ENCODE peak calls at places on chromosomes 1 and 21, in eight cellular contexts. One of them, this sample, is unnamed.

GRCh38 chr1:966603-967295 is 467 bp downstream of the PLEKHN1 start:
- DNase-seq in breast epithelium: peak; percentile 81
- DNase-seq in transverse colon: peak; percentile 85
- DNase-seq in endothelial cell of umbilical vein: peak; percentile 57
- DNase-seq in H1: no peak
- DNase-seq in esophagus muscularis mucosa: no peak
- DNase-seq in prostate gland: peak; percentile 71
- DNase-seq in upper lobe of left lung: peak; percentile 95
- DNase-seq in this sample: peak; percentile 83

GRCh38 chr1:240824238-240824637 is 212.3 kb upstream of the GREM2 start:
- DNase-seq in esophagus muscularis mucosa: no peak
- DNase-seq in endothelial cell of umbilical vein: no peak
- DNase-seq in upper lobe of left lung: no peak
- DNase-seq in prostate gland: no peak
- DNase-seq in breast epithelium: no peak
- DNase-seq in transverse colon: no peak
- DNase-seq in H1: no peak
- DNase-seq in this sample: no peak

GRCh38 chr1:168960595-168960994 is 145.9 kb upstream of the ATP1B1 start:
- DNase-seq in H1: no peak
- DNase-seq in prostate gland: no peak
- DNase-seq in transverse colon: peak; percentile 35
- DNase-seq in breast epithelium: no peak
- DNase-seq in upper lobe of left lung: no peak
- DNase-seq in endothelial cell of umbilical vein: no peak
- DNase-seq in esophagus muscularis mucosa: no peak
- DNase-seq in this sample: no peak

GRCh38 chr21:27590271-27590670 is 623.4 kb upstream of the ADAMTS5 start:
- DNase-seq in breast epithelium: no peak
- DNase-seq in endothelial cell of umbilical vein: peak; percentile 74
- DNase-seq in upper lobe of left lung: no peak
- DNase-seq in prostate gland: no peak
- DNase-seq in esophagus muscularis mucosa: no peak
- DNase-seq in transverse colon: no peak
- DNase-seq in H1: no peak
- DNase-seq in this sample: no peak

GRCh38 chr21:31133243-31133830 is 95.1 kb upstream of the KRTAP19-8 start:
- DNase-seq in prostate gland: no peak
- DNase-seq in breast epithelium: no peak
- DNase-seq in upper lobe of left lung: no peak
- DNase-seq in endothelial cell of umbilical vein: no peak
- DNase-seq in transverse colon: no peak
- DNase-seq in H1: no peak
- DNase-seq in esophagus muscularis mucosa: no peak
- DNase-seq in this sample: no peak

GRCh38 chr1:203675596-203676347 is 49.1 kb downstream of the ATP2B4 start:
- DNase-seq in upper lobe of left lung: no peak
- DNase-seq in breast epithelium: no peak
- DNase-seq in prostate gland: no peak
- DNase-seq in endothelial cell of umbilical vein: no peak
- DNase-seq in transverse colon: peak; percentile 41
- DNase-seq in esophagus muscularis mucosa: no peak
- DNase-seq in H1: no peak
- DNase-seq in this sample: no peak

GRCh38 chr1:205052689-205053088 is 9.7 kb downstream of the CNTN2 start:
- DNase-seq in prostate gland: no peak
- DNase-seq in transverse colon: no peak
- DNase-seq in endothelial cell of umbilical vein: no peak
- DNase-seq in H1: no peak
- DNase-seq in esophagus muscularis mucosa: no peak
- DNase-seq in upper lobe of left lung: no peak
- DNase-seq in breast epithelium: no peak
- DNase-seq in this sample: no peak

GRCh38 chr1:198238121-198238520 is 81.3 kb downstream of the NEK7 start:
- DNase-seq in endothelial cell of umbilical vein: no peak
- DNase-seq in upper lobe of left lung: no peak
- DNase-seq in esophagus muscularis mucosa: no peak
- DNase-seq in breast epithelium: no peak
- DNase-seq in prostate gland: no peak
- DNase-seq in transverse colon: no peak
- DNase-seq in H1: no peak
- DNase-seq in this sample: no peak

GRCh38 chr21:42561742-42562141 is 48.1 kb downstream of the SLC37A1 start:
- DNase-seq in esophagus muscularis mucosa: no peak
- DNase-seq in endothelial cell of umbilical vein: no peak
- DNase-seq in transverse colon: peak; percentile 44
- DNase-seq in H1: no peak
- DNase-seq in prostate gland: peak; percentile 71
- DNase-seq in upper lobe of left lung: no peak
- DNase-seq in breast epithelium: peak; percentile 28
- DNase-seq in this sample: peak; percentile 29

GRCh38 chr1:245698860-245699259 is 544.1 kb downstream of the KIF26B start:
- DNase-seq in esophagus muscularis mucosa: no peak
- DNase-seq in upper lobe of left lung: peak; percentile 54
- DNase-seq in H1: no peak
- DNase-seq in endothelial cell of umbilical vein: no peak
- DNase-seq in prostate gland: no peak
- DNase-seq in breast epithelium: no peak
- DNase-seq in transverse colon: no peak
- DNase-seq in this sample: no peak

GRCh38 chr1:234772345-234773147 is 162.6 kb upstream of the IRF2BP2 start:
- DNase-seq in prostate gland: peak; percentile 67
- DNase-seq in esophagus muscularis mucosa: no peak
- DNase-seq in transverse colon: peak; percentile 80
- DNase-seq in endothelial cell of umbilical vein: peak; percentile 91
- DNase-seq in upper lobe of left lung: peak; percentile 71
- DNase-seq in H1: peak; percentile 53
- DNase-seq in breast epithelium: peak; percentile 58
- DNase-seq in this sample: peak; percentile 86

GRCh38 chr1:212062832-212063438 is 27.4 kb downstream of the DTL start:
- DNase-seq in endothelial cell of umbilical vein: peak; percentile 57
- DNase-seq in esophagus muscularis mucosa: no peak
- DNase-seq in breast epithelium: no peak
- DNase-seq in transverse colon: no peak
- DNase-seq in upper lobe of left lung: no peak
- DNase-seq in H1: no peak
- DNase-seq in prostate gland: no peak
- DNase-seq in this sample: no peak

GRCh38 chr1:10387611-10388386 is 11.1 kb upstream of the PGD start:
- DNase-seq in upper lobe of left lung: no peak
- DNase-seq in H1: no peak
- DNase-seq in prostate gland: no peak
- DNase-seq in transverse colon: no peak
- DNase-seq in breast epithelium: no peak
- DNase-seq in esophagus muscularis mucosa: no peak
- DNase-seq in endothelial cell of umbilical vein: peak; percentile 65
- DNase-seq in this sample: peak; percentile 67

GRCh38 chr1:77412069-77412793 is 130.4 kb downstream of the AK5 start:
- DNase-seq in endothelial cell of umbilical vein: peak; percentile 83
- DNase-seq in prostate gland: peak; percentile 27
- DNase-seq in transverse colon: no peak
- DNase-seq in esophagus muscularis mucosa: no peak
- DNase-seq in breast epithelium: no peak
- DNase-seq in upper lobe of left lung: no peak
- DNase-seq in H1: no peak
- DNase-seq in this sample: no peak

GRCh38 chr1:230026572-230026971 is 40.5 kb upstream of the GALNT2 start:
- DNase-seq in H1: no peak
- DNase-seq in prostate gland: no peak
- DNase-seq in breast epithelium: no peak
- DNase-seq in endothelial cell of umbilical vein: no peak
- DNase-seq in esophagus muscularis mucosa: peak; percentile 70
- DNase-seq in transverse colon: peak; percentile 53
- DNase-seq in upper lobe of left lung: no peak
- DNase-seq in this sample: no peak

GRCh38 chr1:90724361-90724760 is 7.3 kb upstream of the BARHL2 start:
- DNase-seq in breast epithelium: no peak
- DNase-seq in prostate gland: no peak
- DNase-seq in H1: no peak
- DNase-seq in endothelial cell of umbilical vein: no peak
- DNase-seq in esophagus muscularis mucosa: peak; percentile 78
- DNase-seq in transverse colon: no peak
- DNase-seq in upper lobe of left lung: peak; percentile 41
- DNase-seq in this sample: no peak

GRCh38 chr1:90721210-90722194 is 4.4 kb upstream of the BARHL2 start:
- DNase-seq in prostate gland: no peak
- DNase-seq in upper lobe of left lung: no peak
- DNase-seq in breast epithelium: no peak
- DNase-seq in transverse colon: peak; percentile 58
- DNase-seq in H1: no peak
- DNase-seq in esophagus muscularis mucosa: no peak
- DNase-seq in endothelial cell of umbilical vein: peak; percentile 75
- DNase-seq in this sample: no peak

GRCh38 chr1:90724926-90725325 is 7.8 kb upstream of the BARHL2 start:
- DNase-seq in esophagus muscularis mucosa: no peak
- DNase-seq in transverse colon: no peak
- DNase-seq in breast epithelium: no peak
- DNase-seq in prostate gland: no peak
- DNase-seq in endothelial cell of umbilical vein: no peak
- DNase-seq in H1: no peak
- DNase-seq in upper lobe of left lung: peak; percentile 55
- DNase-seq in this sample: no peak

GRCh38 chr1:90723561-90724108 is 6.5 kb upstream of the BARHL2 start:
- DNase-seq in transverse colon: no peak
- DNase-seq in upper lobe of left lung: peak; percentile 37
- DNase-seq in H1: no peak
- DNase-seq in breast epithelium: no peak
- DNase-seq in endothelial cell of umbilical vein: no peak
- DNase-seq in prostate gland: no peak
- DNase-seq in esophagus muscularis mucosa: peak; percentile 83
- DNase-seq in this sample: no peak

DNA sequence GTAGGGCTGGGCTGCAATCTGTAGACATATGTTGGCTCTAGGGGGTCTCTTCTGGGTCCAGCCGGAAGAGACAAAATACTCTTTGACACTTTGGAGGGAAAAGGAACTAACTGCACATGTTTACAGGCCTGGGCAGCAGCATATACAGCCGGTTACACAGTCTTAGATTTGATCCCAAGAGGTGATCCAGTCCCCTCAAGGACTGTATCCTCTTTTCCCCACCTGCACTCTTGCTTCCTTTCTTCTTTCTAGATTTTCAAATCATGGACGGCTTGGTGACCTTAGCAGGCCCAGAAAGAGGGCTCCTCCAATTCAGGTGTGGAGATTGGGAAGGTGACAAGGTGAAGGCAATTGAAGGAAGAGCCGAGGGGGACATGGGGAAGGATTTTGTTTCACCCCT is 5.8 kb upstream of the BARHL2 start:
- DNase-seq in upper lobe of left lung: no peak
- DNase-seq in endothelial cell of umbilical vein: no peak
- DNase-seq in esophagus muscularis mucosa: peak; percentile 60
- DNase-seq in transverse colon: no peak
- DNase-seq in breast epithelium: no peak
- DNase-seq in H1: no peak
- DNase-seq in prostate gland: no peak
- DNase-seq in this sample: no peak
- H3K4me3 ChIP-seq in upper lobe of left lung: peak overlapping the region; percentile 47
- H3K4me3 ChIP-seq in endothelial cell of umbilical vein: no peak overlapping the region
- H3K4me3 ChIP-seq in esophagus muscularis mucosa: no peak overlapping the region
- H3K4me3 ChIP-seq in transverse colon: no peak overlapping the region
- H3K4me3 ChIP-seq in breast epithelium: no peak overlapping the region
- H3K4me3 ChIP-seq in H1: no peak overlapping the region
- H3K4me3 ChIP-seq in prostate gland: no peak overlapping the region
- H3K4me3 ChIP-seq in this sample: no peak overlapping the region

DNA sequence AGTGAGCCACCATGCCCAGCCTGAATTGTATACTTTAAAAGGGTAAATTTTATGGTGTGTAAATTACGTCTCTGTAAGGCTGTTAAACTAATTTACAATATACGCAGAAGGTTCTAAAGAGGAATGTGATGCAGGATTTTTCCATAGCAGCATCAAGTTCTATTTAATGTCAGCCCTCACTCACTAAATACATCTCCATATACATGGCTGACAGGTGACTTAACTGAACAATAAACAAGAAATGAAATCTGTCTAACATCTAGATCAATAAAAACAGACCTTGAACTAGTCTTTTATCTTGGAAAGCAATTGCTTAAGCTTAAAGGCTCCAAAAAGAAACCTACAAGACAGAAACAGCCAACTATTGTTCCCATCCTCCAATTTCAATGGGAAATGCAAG is 121.5 kb upstream of the MAP1LC3C start:
- DNase-seq in H1: no peak
- DNase-seq in esophagus muscularis mucosa: no peak
- DNase-seq in breast epithelium: no peak
- DNase-seq in endothelial cell of umbilical vein: no peak
- DNase-seq in upper lobe of left lung: no peak
- DNase-seq in transverse colon: no peak
- DNase-seq in prostate gland: no peak
- DNase-seq in this sample: no peak
- TF ChIP-seq POLR2AphosphoS5 in H1: no peak
- TF ChIP-seq POLR2AphosphoS5 in esophagus muscularis mucosa: no peak
- TF ChIP-seq POLR2AphosphoS5 in breast epithelium: no peak
- TF ChIP-seq POLR2AphosphoS5 in endothelial cell of umbilical vein: no peak
- TF ChIP-seq POLR2AphosphoS5 in upper lobe of left lung: no peak
- TF ChIP-seq POLR2AphosphoS5 in transverse colon: no peak
- TF ChIP-seq POLR2AphosphoS5 in prostate gland: no peak
- TF ChIP-seq POLR2AphosphoS5 in this sample: no peak

GRCh38 chr1:161940866-161941591 is 82.6 kb downstream of the OLFML2B start:
- DNase-seq in breast epithelium: no peak
- DNase-seq in endothelial cell of umbilical vein: no peak
- DNase-seq in transverse colon: no peak
- DNase-seq in prostate gland: no peak
- DNase-seq in H1: no peak
- DNase-seq in esophagus muscularis mucosa: no peak
- DNase-seq in upper lobe of left lung: no peak
- DNase-seq in this sample: no peak
- H3K4me3 ChIP-seq in breast epithelium: no peak overlapping the region
- H3K4me3 ChIP-seq in endothelial cell of umbilical vein: no peak overlapping the region
- H3K4me3 ChIP-seq in transverse colon: no peak overlapping the region
- H3K4me3 ChIP-seq in prostate gland: no peak overlapping the region
- H3K4me3 ChIP-seq in H1: no peak overlapping the region
- H3K4me3 ChIP-seq in esophagus muscularis mucosa: no peak overlapping the region
- H3K4me3 ChIP-seq in upper lobe of left lung: no peak overlapping the region
- H3K4me3 ChIP-seq in this sample: no peak overlapping the region

GRCh38 chr1:24933468-24933867 is 3.4 kb upstream of the RUNX3 start:
- DNase-seq in breast epithelium: no peak
- DNase-seq in prostate gland: no peak
- DNase-seq in transverse colon: no peak
- DNase-seq in H1: no peak
- DNase-seq in esophagus muscularis mucosa: no peak
- DNase-seq in upper lobe of left lung: no peak
- DNase-seq in endothelial cell of umbilical vein: no peak
- DNase-seq in this sample: peak; percentile 57

GRCh38 chr1:24932725-24933294 is 2.7 kb upstream of the RUNX3 start:
- DNase-seq in H1: no peak
- DNase-seq in upper lobe of left lung: no peak
- DNase-seq in endothelial cell of umbilical vein: no peak
- DNase-seq in breast epithelium: no peak
- DNase-seq in transverse colon: no peak
- DNase-seq in esophagus muscularis mucosa: no peak
- DNase-seq in prostate gland: no peak
- DNase-seq in this sample: no peak

GRCh38 chr1:24931481-24932221 is 1.6 kb upstream of the RUNX3 start:
- DNase-seq in upper lobe of left lung: peak; percentile 79
- DNase-seq in prostate gland: no peak
- DNase-seq in transverse colon: no peak
- DNase-seq in esophagus muscularis mucosa: no peak
- DNase-seq in endothelial cell of umbilical vein: no peak
- DNase-seq in H1: no peak
- DNase-seq in breast epithelium: no peak
- DNase-seq in this sample: no peak

GRCh38 chr1:24930703-24931480 is 816 bp upstream of the RUNX3 start:
- DNase-seq in upper lobe of left lung: peak; percentile 84
- DNase-seq in H1: no peak
- DNase-seq in breast epithelium: no peak
- DNase-seq in transverse colon: no peak
- DNase-seq in endothelial cell of umbilical vein: no peak
- DNase-seq in prostate gland: no peak
- DNase-seq in esophagus muscularis mucosa: no peak
- DNase-seq in this sample: no peak

GRCh38 chr1:24932284-24932683 is 2.2 kb upstream of the RUNX3 start:
- DNase-seq in upper lobe of left lung: peak; percentile 94
- DNase-seq in breast epithelium: no peak
- DNase-seq in esophagus muscularis mucosa: no peak
- DNase-seq in H1: no peak
- DNase-seq in transverse colon: peak; percentile 64
- DNase-seq in prostate gland: no peak
- DNase-seq in endothelial cell of umbilical vein: no peak
- DNase-seq in this sample: no peak
- TF ChIP-seq POLR2AphosphoS5 in upper lobe of left lung: no peak
- TF ChIP-seq POLR2AphosphoS5 in breast epithelium: no peak
- TF ChIP-seq POLR2AphosphoS5 in esophagus muscularis mucosa: no peak
- TF ChIP-seq POLR2AphosphoS5 in H1: no peak
- TF ChIP-seq POLR2AphosphoS5 in transverse colon: no peak
- TF ChIP-seq POLR2AphosphoS5 in prostate gland: no peak
- TF ChIP-seq POLR2AphosphoS5 in endothelial cell of umbilical vein: no peak
- TF ChIP-seq POLR2AphosphoS5 in this sample: no peak

This sample was measured in sigmoid colon.